ENCODE peak calls at places on chromosomes 2 and 18, in seven cellular contexts. One of them, this sample, is unnamed.

GRCh38 chr2:72676341-72677025 is 149.3 kb downstream of the EXOC6B start:
- DNase-seq in PC-3: no peak
- DNase-seq in brain microvascular endothelial cell: no peak
- DNase-seq in astrocyte of the spinal cord: peak; percentile 17
- DNase-seq in Panc1: no peak
- DNase-seq in left lung: no peak
- DNase-seq in tibial artery: no peak
- DNase-seq in this sample: no peak

GRCh38 chr18:42052137-42052708 is 97.2 kb downstream of the PIK3C3 start:
- DNase-seq in PC-3: peak; percentile 4
- DNase-seq in brain microvascular endothelial cell: no peak
- DNase-seq in astrocyte of the spinal cord: peak; percentile 46
- DNase-seq in Panc1: no peak
- DNase-seq in left lung: no peak
- DNase-seq in tibial artery: no peak
- DNase-seq in this sample: peak; percentile 34

GRCh38 chr18:5238371-5238758 is 41.3 kb upstream of the AKAIN1 start:
- DNase-seq in PC-3: peak; percentile 11
- DNase-seq in brain microvascular endothelial cell: peak; percentile 9
- DNase-seq in astrocyte of the spinal cord: no peak
- DNase-seq in Panc1: no peak
- DNase-seq in left lung: peak; percentile 82
- DNase-seq in tibial artery: no peak
- DNase-seq in this sample: no peak

GRCh38 chr2:191612496-191612895 is 65.4 kb upstream of the NABP1 start:
- DNase-seq in PC-3: peak; percentile 88
- DNase-seq in brain microvascular endothelial cell: peak; percentile 60
- DNase-seq in astrocyte of the spinal cord: peak; percentile 91
- DNase-seq in Panc1: no peak
- DNase-seq in left lung: no peak
- DNase-seq in tibial artery: no peak
- DNase-seq in this sample: no peak

GRCh38 chr2:17830053-17831034 is 14.1 kb downstream of the MSGN1 start:
- DNase-seq in PC-3: peak; percentile 34
- DNase-seq in brain microvascular endothelial cell: peak; percentile 79
- DNase-seq in astrocyte of the spinal cord: peak; percentile 74
- DNase-seq in Panc1: peak; percentile 18
- DNase-seq in left lung: peak; percentile 82
- DNase-seq in tibial artery: no peak
- DNase-seq in this sample: peak; percentile 53

GRCh38 chr2:12050381-12050780 is 303.9 kb downstream of the LPIN1 start:
- DNase-seq in PC-3: peak; percentile 90
- DNase-seq in brain microvascular endothelial cell: peak; percentile 81
- DNase-seq in astrocyte of the spinal cord: peak; percentile 74
- DNase-seq in Panc1: peak; percentile 50
- DNase-seq in left lung: no peak
- DNase-seq in tibial artery: no peak
- DNase-seq in this sample: peak; percentile 92

GRCh38 chr2:209425082-209426071 is 1.5 kb downstream of the MAP2 start:
- DNase-seq in PC-3: peak; percentile 80
- DNase-seq in brain microvascular endothelial cell: peak; percentile 44
- DNase-seq in astrocyte of the spinal cord: peak; percentile 66
- DNase-seq in Panc1: peak; percentile 20
- DNase-seq in left lung: no peak
- DNase-seq in tibial artery: no peak
- DNase-seq in this sample: peak; percentile 41

GRCh38 chr2:29154610-29155009 is 39.4 kb downstream of the CLIP4 start:
- DNase-seq in PC-3: no peak
- DNase-seq in brain microvascular endothelial cell: no peak
- DNase-seq in astrocyte of the spinal cord: no peak
- DNase-seq in Panc1: no peak
- DNase-seq in left lung: no peak
- DNase-seq in tibial artery: no peak
- DNase-seq in this sample: no peak

GRCh38 chr2:174158003-174158402 is 90.3 kb downstream of the OLA1 start:
- DNase-seq in PC-3: peak; percentile 70
- DNase-seq in brain microvascular endothelial cell: peak; percentile 25
- DNase-seq in astrocyte of the spinal cord: peak; percentile 33
- DNase-seq in Panc1: no peak
- DNase-seq in left lung: no peak
- DNase-seq in tibial artery: no peak
- DNase-seq in this sample: peak; percentile 55

GRCh38 chr2:118609138-118609537 is 238.3 kb downstream of the EN1 start:
- DNase-seq in PC-3: no peak
- DNase-seq in brain microvascular endothelial cell: no peak
- DNase-seq in astrocyte of the spinal cord: no peak
- DNase-seq in Panc1: no peak
- DNase-seq in left lung: no peak
- DNase-seq in tibial artery: no peak
- DNase-seq in this sample: no peak

GRCh38 chr2:240594511-240595380 is 8.2 kb downstream of the CAPN10 start:
- DNase-seq in PC-3: no peak
- DNase-seq in brain microvascular endothelial cell: no peak
- DNase-seq in astrocyte of the spinal cord: no peak
- DNase-seq in Panc1: no peak
- DNase-seq in left lung: peak; percentile 72
- DNase-seq in tibial artery: peak; percentile 64
- DNase-seq in this sample: no peak

GRCh38 chr18:38751897-38752296 is 1186.3 kb upstream of the CELF4 start:
- DNase-seq in PC-3: no peak
- DNase-seq in brain microvascular endothelial cell: no peak
- DNase-seq in astrocyte of the spinal cord: no peak
- DNase-seq in Panc1: no peak
- DNase-seq in left lung: peak; percentile 47
- DNase-seq in tibial artery: no peak
- DNase-seq in this sample: no peak

GRCh38 chr2:8009010-8009597 is 672.8 kb upstream of the ID2 start:
- DNase-seq in PC-3: peak; percentile 47
- DNase-seq in brain microvascular endothelial cell: peak; percentile 53
- DNase-seq in astrocyte of the spinal cord: peak; percentile 34
- DNase-seq in Panc1: no peak
- DNase-seq in left lung: no peak
- DNase-seq in tibial artery: no peak
- DNase-seq in this sample: peak; percentile 40

GRCh38 chr2:219551863-219552381 is 8.1 kb downstream of the TMEM198 start:
- DNase-seq in PC-3: no peak
- DNase-seq in brain microvascular endothelial cell: no peak
- DNase-seq in astrocyte of the spinal cord: no peak
- DNase-seq in Panc1: no peak
- DNase-seq in left lung: no peak
- DNase-seq in tibial artery: no peak
- DNase-seq in this sample: no peak

GRCh38 chr2:120108749-120109148 is 95.9 kb downstream of the EPB41L5 start:
- DNase-seq in PC-3: peak; percentile 63
- DNase-seq in brain microvascular endothelial cell: peak; percentile 22
- DNase-seq in astrocyte of the spinal cord: peak; percentile 42
- DNase-seq in Panc1: no peak
- DNase-seq in left lung: no peak
- DNase-seq in tibial artery: no peak
- DNase-seq in this sample: no peak

GRCh38 chr2:231655494-231656408 is 52.6 kb upstream of the PTMA start:
- DNase-seq in PC-3: no peak
- DNase-seq in brain microvascular endothelial cell: no peak
- DNase-seq in astrocyte of the spinal cord: no peak
- DNase-seq in Panc1: no peak
- DNase-seq in left lung: no peak
- DNase-seq in tibial artery: no peak
- DNase-seq in this sample: no peak

GRCh38 chr2:33212151-33212550 is 264.3 kb upstream of the RASGRP3 start:
- DNase-seq in PC-3: peak; percentile 68
- DNase-seq in brain microvascular endothelial cell: peak; percentile 95
- DNase-seq in astrocyte of the spinal cord: peak; percentile 96
- DNase-seq in Panc1: peak; percentile 52
- DNase-seq in left lung: no peak
- DNase-seq in tibial artery: peak; percentile 79
- DNase-seq in this sample: no peak

GRCh38 chr2:188322569-188323531 is 31.2 kb downstream of the GULP1 start:
- DNase-seq in PC-3: peak; percentile 75
- DNase-seq in brain microvascular endothelial cell: peak; percentile 75
- DNase-seq in astrocyte of the spinal cord: peak; percentile 92
- DNase-seq in Panc1: no peak
- DNase-seq in left lung: no peak
- DNase-seq in tibial artery: no peak
- DNase-seq in this sample: no peak

GRCh38 chr2:37858197-37858711 is 66.8 kb upstream of the RMDN2 start:
- DNase-seq in PC-3: no peak
- DNase-seq in brain microvascular endothelial cell: peak; percentile 55
- DNase-seq in astrocyte of the spinal cord: peak; percentile 63
- DNase-seq in Panc1: no peak
- DNase-seq in left lung: no peak
- DNase-seq in tibial artery: peak; percentile 87
- DNase-seq in this sample: no peak

GRCh38 chr18:24187049-24187448 is 48.2 kb downstream of the CABYR start:
- DNase-seq in PC-3: no peak
- DNase-seq in brain microvascular endothelial cell: no peak
- DNase-seq in astrocyte of the spinal cord: no peak
- DNase-seq in Panc1: no peak
- DNase-seq in left lung: no peak
- DNase-seq in tibial artery: no peak
- DNase-seq in this sample: peak; percentile 9

GRCh38 chr2:111705711-111706323 is 178.2 kb downstream of the ANAPC1 start:
- DNase-seq in PC-3: peak; percentile 96
- DNase-seq in brain microvascular endothelial cell: peak; percentile 73
- DNase-seq in astrocyte of the spinal cord: peak; percentile 98
- DNase-seq in Panc1: peak; percentile 96
- DNase-seq in left lung: no peak
- DNase-seq in tibial artery: no peak
- DNase-seq in this sample: peak; percentile 98

GRCh38 chr18:361941-362913 is 94.4 kb upstream of the THOC1 start:
- DNase-seq in PC-3: peak; percentile 17
- DNase-seq in brain microvascular endothelial cell: peak; percentile 77
- DNase-seq in astrocyte of the spinal cord: peak; percentile 86
- DNase-seq in Panc1: no peak
- DNase-seq in left lung: no peak
- DNase-seq in tibial artery: peak; percentile 76
- DNase-seq in this sample: no peak

GRCh38 chr2:215396595-215397313 is 39.1 kb downstream of the FN1 start:
- DNase-seq in PC-3: peak; percentile 34
- DNase-seq in brain microvascular endothelial cell: no peak
- DNase-seq in astrocyte of the spinal cord: no peak
- DNase-seq in Panc1: no peak
- DNase-seq in left lung: no peak
- DNase-seq in tibial artery: no peak
- DNase-seq in this sample: peak; percentile 90

GRCh38 chr18:13266208-13267100 is 47.9 kb downstream of the LDLRAD4 start:
- DNase-seq in PC-3: no peak
- DNase-seq in brain microvascular endothelial cell: no peak
- DNase-seq in astrocyte of the spinal cord: no peak
- DNase-seq in Panc1: no peak
- DNase-seq in left lung: no peak
- DNase-seq in tibial artery: peak; percentile 90
- DNase-seq in this sample: no peak
- H3K4me3 ChIP-seq in PC-3: no peak overlapping the region
- H3K4me3 ChIP-seq in brain microvascular endothelial cell: no peak overlapping the region
- H3K4me3 ChIP-seq in astrocyte of the spinal cord: no peak overlapping the region
- H3K4me3 ChIP-seq in Panc1: no peak overlapping the region
- H3K4me3 ChIP-seq in left lung: no peak overlapping the region
- H3K4me3 ChIP-seq in tibial artery: peak overlapping the region; percentile 37
- H3K4me3 ChIP-seq in this sample: no peak overlapping the region

GRCh38 chr2:196452758-196453157 is 186.8 kb upstream of the CCDC150 start:
- DNase-seq in PC-3: no peak
- DNase-seq in brain microvascular endothelial cell: no peak
- DNase-seq in astrocyte of the spinal cord: no peak
- DNase-seq in Panc1: no peak
- DNase-seq in left lung: no peak
- DNase-seq in tibial artery: no peak
- DNase-seq in this sample: no peak

GRCh38 chr2:196448680-196449079 is 190.8 kb upstream of the CCDC150 start:
- DNase-seq in PC-3: no peak
- DNase-seq in brain microvascular endothelial cell: no peak
- DNase-seq in astrocyte of the spinal cord: no peak
- DNase-seq in Panc1: no peak
- DNase-seq in left lung: no peak
- DNase-seq in tibial artery: no peak
- DNase-seq in this sample: no peak

GRCh38 chr2:196449083-196449482 is 190.4 kb upstream of the CCDC150 start:
- DNase-seq in PC-3: no peak
- DNase-seq in brain microvascular endothelial cell: no peak
- DNase-seq in astrocyte of the spinal cord: no peak
- DNase-seq in Panc1: no peak
- DNase-seq in left lung: no peak
- DNase-seq in tibial artery: no peak
- DNase-seq in this sample: no peak

GRCh38 chr2:196454492-196454891 is 185.0 kb upstream of the CCDC150 start:
- DNase-seq in PC-3: no peak
- DNase-seq in brain microvascular endothelial cell: no peak
- DNase-seq in astrocyte of the spinal cord: no peak
- DNase-seq in Panc1: no peak
- DNase-seq in left lung: no peak
- DNase-seq in tibial artery: no peak
- DNase-seq in this sample: no peak

GRCh38 chr2:196453613-196454047 is 185.9 kb upstream of the CCDC150 start:
- DNase-seq in PC-3: peak; percentile 72
- DNase-seq in brain microvascular endothelial cell: peak; percentile 51
- DNase-seq in astrocyte of the spinal cord: peak; percentile 70
- DNase-seq in Panc1: peak; percentile 15
- DNase-seq in left lung: no peak
- DNase-seq in tibial artery: no peak
- DNase-seq in this sample: peak; percentile 66
- TF ChIP-seq CTCF in PC-3: peak; percentile 80
- TF ChIP-seq CTCF in brain microvascular endothelial cell: peak; percentile 77
- TF ChIP-seq CTCF in astrocyte of the spinal cord: peak; percentile 76
- TF ChIP-seq CTCF in Panc1: peak; percentile 77
- TF ChIP-seq CTCF in left lung: peak; percentile 24
- TF ChIP-seq CTCF in tibial artery: peak; percentile 28
- TF ChIP-seq CTCF in this sample: peak; percentile 71

DNA sequence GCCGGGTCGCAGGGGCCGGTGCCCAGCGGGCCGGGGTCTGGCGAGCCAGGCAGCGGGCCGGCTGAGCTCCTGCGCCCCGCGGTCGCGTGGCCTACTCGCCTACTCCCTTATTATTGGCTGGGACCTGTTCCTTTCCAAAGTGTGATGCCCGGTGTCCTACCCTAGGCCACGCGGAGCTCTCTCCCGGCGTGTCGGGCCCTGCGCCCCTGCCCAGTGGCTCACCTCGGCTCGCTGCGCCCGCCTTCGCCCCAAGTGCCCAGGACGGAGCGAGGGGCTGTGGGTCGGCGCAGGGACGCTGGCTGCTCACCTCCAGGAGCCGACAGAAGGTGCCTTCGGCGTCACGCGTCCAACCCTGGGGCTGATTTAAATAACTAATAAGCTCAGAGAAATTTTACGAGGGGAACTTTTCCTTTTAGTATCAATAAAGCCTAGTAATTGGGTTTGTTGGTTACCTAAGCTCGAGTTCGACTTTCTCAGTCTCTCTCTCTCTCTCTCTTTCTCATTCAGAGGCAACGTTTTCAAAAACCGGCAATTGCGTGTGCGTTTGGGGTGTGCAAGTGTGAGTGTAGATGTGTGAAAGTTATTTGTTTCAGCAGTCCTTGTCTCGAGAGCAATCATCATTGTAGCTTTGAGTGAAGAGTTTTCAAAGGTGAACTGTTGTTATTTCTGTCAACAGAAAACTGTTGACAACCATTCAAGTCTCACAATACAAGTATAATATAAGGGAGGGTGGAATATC is 7.0 kb upstream of the SATB2 start:
- DNase-seq in PC-3: no peak
- DNase-seq in brain microvascular endothelial cell: no peak
- DNase-seq in astrocyte of the spinal cord: no peak
- DNase-seq in Panc1: no peak
- DNase-seq in left lung: peak; percentile 59
- DNase-seq in tibial artery: no peak
- DNase-seq in this sample: no peak
- H3K4me3 ChIP-seq in PC-3: no peak overlapping the region
- H3K4me3 ChIP-seq in brain microvascular endothelial cell: no peak overlapping the region
- H3K4me3 ChIP-seq in astrocyte of the spinal cord: no peak overlapping the region
- H3K4me3 ChIP-seq in Panc1: no peak overlapping the region
- H3K4me3 ChIP-seq in left lung: no peak overlapping the region
- H3K4me3 ChIP-seq in tibial artery: peak overlapping the region; percentile 45
- H3K4me3 ChIP-seq in this sample: no peak overlapping the region

GRCh38 chr2:113174369-113174735 is 581 bp downstream of the PSD4 start:
- DNase-seq in PC-3: no peak
- DNase-seq in brain microvascular endothelial cell: no peak
- DNase-seq in astrocyte of the spinal cord: no peak
- DNase-seq in Panc1: no peak
- DNase-seq in left lung: peak; percentile 34
- DNase-seq in tibial artery: no peak
- DNase-seq in this sample: no peak
- TF ChIP-seq CTCF in PC-3: no peak
- TF ChIP-seq CTCF in brain microvascular endothelial cell: no peak
- TF ChIP-seq CTCF in astrocyte of the spinal cord: no peak
- TF ChIP-seq CTCF in Panc1: no peak
- TF ChIP-seq CTCF in left lung: no peak
- TF ChIP-seq CTCF in tibial artery: no peak
- TF ChIP-seq CTCF in this sample: peak; percentile 23

This sample was measured in NB4.